ENCODE peak calls at places on chromosomes 1 and 21, in five cellular contexts. U is GM12878, X is WTC11, I is A549, Q is HepG2. C is an unnamed sample.
A peak's percentile ranks its signal among the peaks of the same experiment; 100 is the strongest.

GRCh38 chr1:117271959-117272358 is 61.2 kb upstream of the VTCN1 start:
- DNase-seq in U (no peak), X (no peak), I (no peak), Q (no peak), C (no peak)

GRCh38 chr1:197137322-197137721 is 9.1 kb downstream of the ASPM start:
- DNase-seq in U (no peak), X (no peak), I (no peak), Q (no peak), C (no peak)

GRCh38 chr1:166089804-166090203 is 77.0 kb downstream of the FAM78B start:
- DNase-seq in U (peak; percentile 19), X (no peak), I (no peak), Q (no peak), C (no peak)

GRCh38 chr1:237104096-237104495 is 62.1 kb downstream of the RYR2 start:
- DNase-seq in U (no peak), X (no peak), I (no peak), Q (no peak), C (no peak)

GRCh38 chr1:203306089-203306969 is 1.0 kb downstream of the BTG2 start:
- DNase-seq in U (no peak), X (no peak), I (peak; percentile 72), Q (peak; percentile 62), C (peak; percentile 75)

GRCh38 chr1:65048325-65048724 is 82.0 kb upstream of the JAK1 start:
- DNase-seq in U (no peak), X (no peak), I (no peak), Q (no peak), C (peak; percentile 25)

GRCh38 chr1:154483941-154484803 is 17.8 kb upstream of the TDRD10 start:
- DNase-seq in U (no peak), X (no peak), I (peak; percentile 30), Q (no peak), C (peak; percentile 86)

GRCh38 chr1:155003766-155004351 is 1.3 kb downstream of the ZBTB7B start:
- DNase-seq in U (no peak), X (peak; percentile 70), I (peak; percentile 85), Q (peak; percentile 70), C (peak; percentile 38)

GRCh38 chr1:8536521-8536920 is 218.6 kb downstream of the SLC45A1 start:
- DNase-seq in U (no peak), X (no peak), I (no peak), Q (no peak), C (peak; percentile 13)

GRCh38 chr1:8283058-8283884 is 34.6 kb upstream of the SLC45A1 start:
- DNase-seq in U (peak; percentile 64), X (no peak), I (no peak), Q (no peak), C (no peak)

GRCh38 chr1:110559157-110559556 is 40.2 kb upstream of the KCNA10 start:
- DNase-seq in U (no peak), X (no peak), I (no peak), Q (no peak), C (peak; percentile 1)

GRCh38 chr1:92362970-92363369 is 64.1 kb downstream of the RPAP2 start:
- DNase-seq in U (no peak), X (no peak), I (no peak), Q (no peak), C (no peak)

GRCh38 chr1:61081135-61081636 is 1.2 kb upstream of the NFIA start:
- DNase-seq in U (no peak), X (no peak), I (no peak), Q (no peak), C (no peak)

GRCh38 chr1:17067465-17068245 is 13.8 kb upstream of the SDHB start:
- DNase-seq in U (no peak), X (no peak), I (no peak), Q (no peak), C (no peak)

GRCh38 chr21:41901099-41901498 is 22.0 kb upstream of the PRDM15 start:
- DNase-seq in U (no peak), X (no peak), I (no peak), Q (no peak), C (no peak)

GRCh38 chr1:46303872-46304326 is 401 bp downstream of the UQCRH start:
- DNase-seq in U (no peak), X (no peak), I (no peak), Q (no peak), C (no peak)

GRCh38 chr1:41925712-41926111 is 7.0 kb upstream of the HIVEP3 start:
- DNase-seq in U (no peak), X (no peak), I (peak; percentile 26), Q (no peak), C (peak; percentile 13)

GRCh38 chr21:9741343-9741742 is 780.0 kb upstream of the TPTE start:
- DNase-seq in U (no peak), X (no peak), I (no peak), Q (no peak), C (no peak)

GRCh38 chr1:180482425-180483275 is 19.7 kb downstream of the ACBD6 start:
- DNase-seq in U (no peak), X (no peak), I (peak; percentile 62), Q (peak; percentile 51), C (peak; percentile 67)

GRCh38 chr1:41889506-41890414 is 29.0 kb downstream of the HIVEP3 start:
- DNase-seq in U (no peak), X (no peak), I (no peak), Q (no peak), C (no peak)

GRCh38 chr1:87600848-87601247 is 272.2 kb downstream of the LMO4 start:
- DNase-seq in U (no peak), X (no peak), I (peak; percentile 35), Q (no peak), C (peak; percentile 34)

DNA sequence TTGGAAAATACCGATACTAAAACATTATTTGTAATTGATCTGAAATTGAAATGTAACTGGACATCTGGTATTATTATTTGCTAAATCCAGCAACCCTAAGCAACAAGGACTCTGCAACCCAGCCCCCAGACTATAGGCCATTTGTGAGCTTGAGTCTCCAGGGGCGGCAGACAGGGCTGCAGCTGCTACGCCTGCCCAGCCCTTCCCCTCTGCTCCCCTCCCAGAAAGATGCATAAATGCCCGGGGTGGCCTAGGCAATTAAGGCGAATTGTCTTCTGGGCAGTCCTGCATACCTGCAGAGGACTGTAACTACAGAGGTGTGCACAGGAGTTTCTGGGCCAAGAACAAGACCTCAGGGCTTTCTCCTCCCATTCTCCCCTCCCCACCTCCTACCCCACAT is 41.2 kb upstream of the LBR start:
- DNase-seq in U (no peak), X (no peak), I (no peak), Q (no peak), C (no peak)
- TF ChIP-seq USF2 in U (no peak), X (no peak), I (no peak), Q (no peak), C (no peak)

GRCh38 chr1:67683736-67684525 is 1.1 kb upstream of the GADD45A start:
- DNase-seq in U (no peak), X (no peak), I (no peak), Q (no peak), C (peak; percentile 79)
- TF ChIP-seq USF2 in U (no peak), X (no peak), I (no peak), Q (no peak), C (no peak)

GRCh38 chr1:6809461-6809860 is 24.2 kb downstream of the CAMTA1 start:
- DNase-seq in U (no peak), X (no peak), I (no peak), Q (no peak), C (no peak)

GRCh38 chr1:6811587-6811986 is 26.3 kb downstream of the CAMTA1 start:
- DNase-seq in U (no peak), X (no peak), I (no peak), Q (no peak), C (no peak)

GRCh38 chr1:6805004-6805416 is 19.8 kb downstream of the CAMTA1 start:
- DNase-seq in U (peak; percentile 27), X (no peak), I (no peak), Q (no peak), C (peak; percentile 13)

GRCh38 chr1:6803357-6803756 is 18.1 kb downstream of the CAMTA1 start:
- DNase-seq in U (no peak), X (no peak), I (no peak), Q (peak; percentile 19), C (peak; percentile 55)

GRCh38 chr1:6807782-6808181 is 22.5 kb downstream of the CAMTA1 start:
- DNase-seq in U (no peak), X (no peak), I (no peak), Q (peak; percentile 49), C (peak; percentile 40)
- TF ChIP-seq USF2 in U (no peak), X (no peak), I (no peak), Q (no peak), C (no peak)

GRCh38 chr21:44425895-44426662 is 29.2 kb upstream of the LRRC3 start:
- DNase-seq in U (no peak), X (peak; percentile 8), I (no peak), Q (no peak), C (no peak)
- TF ChIP-seq USF2 in U (no peak), X (no peak), I (no peak), Q (no peak), C (no peak)

GRCh38 chr1:29312469-29313466 is 76.4 kb downstream of the PTPRU start:
- DNase-seq in U (no peak), X (peak; percentile 56), I (no peak), Q (no peak), C (no peak)

GRCh38 chr1:29306471-29307140 is 70.3 kb downstream of the PTPRU start:
- DNase-seq in U (no peak), X (no peak), I (no peak), Q (no peak), C (no peak)

GRCh38 chr1:29311352-29312030 is 75.2 kb downstream of the PTPRU start:
- DNase-seq in U (no peak), X (no peak), I (no peak), Q (no peak), C (no peak)

GRCh38 chr1:29310616-29311180 is 74.4 kb downstream of the PTPRU start:
- DNase-seq in U (no peak), X (no peak), I (no peak), Q (no peak), C (no peak)

DNA sequence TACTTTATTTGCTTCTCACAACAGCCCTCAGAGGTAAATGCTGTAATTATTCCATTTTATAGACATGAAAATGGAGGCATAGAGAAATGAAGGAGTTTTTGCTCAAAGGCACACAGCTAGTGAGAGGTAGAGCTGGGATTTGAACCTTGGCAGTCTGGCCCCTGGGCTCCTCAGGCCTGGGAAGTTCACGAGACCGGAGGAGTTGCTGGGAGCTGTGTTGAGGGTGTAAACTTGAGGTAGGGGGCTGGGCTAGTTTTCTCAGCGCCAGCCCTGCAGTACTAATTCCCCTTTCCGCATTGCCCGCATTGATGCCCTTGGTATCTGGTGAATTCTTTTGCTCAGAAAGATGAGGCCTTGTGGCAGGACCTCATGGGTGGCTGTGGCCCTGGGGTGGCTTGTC is 73.3 kb downstream of the PTPRU start:
- DNase-seq in U (no peak), X (no peak), I (no peak), Q (no peak), C (no peak)
- TF ChIP-seq USF2 in U (no peak), X (no peak), I (no peak), Q (no peak), C (no peak)

C was measured in IMR-90.